ENCODE peak calls at places on chromosomes 1 and 21, in four cellular contexts. K is tibial artery, R is fibroblast of lung, X is heart right ventricle. N is an unnamed sample.

GRCh38 chr1:84163123-84164038 is 19.3 kb downstream of the PRKACB start:
- DNase-seq in K (no peak), R (no peak), X (no peak), N (no peak)

GRCh38 chr1:214205053-214205452 is 75.9 kb upstream of the SMYD2 start:
- DNase-seq in X (no peak), R (no peak), K (no peak), N (no peak)

GRCh38 chr1:223041481-223041880 is 101.6 kb downstream of the TLR5 start:
- DNase-seq in R (no peak), X (no peak), K (no peak), N (no peak)

GRCh38 chr1:59015708-59016107 is 231.9 kb upstream of the JUN start:
- DNase-seq in X (no peak), K (no peak), R (peak; percentile 85), N (no peak)

GRCh38 chr1:203704120-203704519 is 60.9 kb upstream of the LAX1 start:
- DNase-seq in K (no peak), R (no peak), X (no peak), N (no peak)

GRCh38 chr1:80375662-80376061 is 1369.1 kb upstream of the ADGRL4 start:
- DNase-seq in R (peak; percentile 91), X (no peak), K (no peak), N (no peak)

GRCh38 chr1:205493241-205494085 is 11.0 kb upstream of the CDK18 start:
- DNase-seq in K (peak; percentile 44), R (peak; percentile 83), X (no peak), N (peak; percentile 41)

GRCh38 chr1:17865912-17866311 is 110.8 kb downstream of the ACTL8 start:
- DNase-seq in R (peak; percentile 23), X (no peak), K (no peak), N (no peak)

GRCh38 chr1:183544598-183545297 is 45.5 kb downstream of the NCF2 start:
- DNase-seq in K (no peak), R (no peak), X (peak; percentile 10), N (no peak)

GRCh38 chr1:184492543-184492942 is 105.7 kb downstream of the C1orf21 start:
- DNase-seq in K (no peak), R (no peak), X (no peak), N (no peak)

DNA sequence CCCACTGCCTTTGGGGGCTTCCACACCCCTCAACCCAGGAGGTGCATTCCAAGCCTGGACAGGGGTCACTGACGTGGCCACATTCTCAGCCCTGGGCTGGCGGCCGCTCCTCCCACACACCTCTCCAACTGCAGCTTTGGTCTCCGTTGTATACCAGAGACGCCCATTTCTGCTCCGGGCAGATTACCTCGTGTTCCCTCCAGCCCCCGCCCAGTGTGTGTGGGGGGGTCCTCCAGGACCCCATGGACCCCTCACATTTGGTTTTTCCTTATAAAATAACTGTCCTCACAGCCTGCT is 6.1 kb downstream of the RNF223 start:
- DNase-seq in R (no peak), K (no peak), X (no peak), N (no peak)
- H3K4me3 ChIP-seq in R (no peak overlapping the region), K (no peak overlapping the region), X (no peak overlapping the region), N (peak overlapping the region; percentile 80)

GRCh38 chr21:46108827-46109226 is 10.9 kb downstream of the COL6A2 start:
- DNase-seq in X (peak; percentile 0), K (no peak), R (no peak), N (no peak)
- H3K36me3 ChIP-seq in X (peaks cover 21% of the 10 kb centered on the region), K (peaks cover 19% of the 10 kb centered on the region), R (peaks cover 39% of the 10 kb centered on the region), N (peaks cover 6% of the 10 kb centered on the region)

DNA sequence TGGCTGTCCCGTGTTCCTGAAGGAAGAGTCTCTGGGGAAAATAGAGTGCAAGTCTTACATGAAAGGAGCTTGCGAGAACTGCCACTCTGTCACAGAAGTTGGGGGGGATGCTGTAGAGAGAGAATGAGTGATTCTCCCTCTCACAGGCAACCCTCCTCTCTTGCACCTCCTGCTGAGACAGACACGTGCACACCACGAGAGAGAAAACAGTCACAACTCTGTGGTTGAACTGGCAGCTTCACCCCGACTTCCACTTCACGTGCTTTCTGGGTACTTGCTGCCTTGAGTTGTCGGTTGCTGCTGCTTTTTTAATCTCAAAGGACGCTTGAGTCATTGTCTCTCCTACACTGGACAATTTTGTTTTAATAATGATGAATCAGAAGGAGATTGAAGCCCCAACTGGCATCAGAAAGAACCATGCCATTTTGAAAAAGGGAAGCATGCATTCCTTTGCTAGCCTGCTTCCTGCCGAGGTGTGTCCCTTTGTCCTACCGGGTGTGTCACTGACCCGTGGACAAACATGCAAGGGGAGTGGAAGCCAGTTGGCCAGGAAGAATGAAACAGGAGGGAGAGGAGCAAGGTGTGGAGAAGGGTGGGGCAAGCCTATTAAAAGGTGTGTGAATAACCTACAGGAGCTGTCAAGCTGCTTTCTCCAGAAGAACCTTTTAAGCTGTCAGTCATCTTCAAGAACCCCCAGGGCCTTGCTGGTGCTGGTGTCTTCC is 164.2 kb downstream of the CACNA1E start:
- DNase-seq in X (no peak), R (peak; percentile 47), K (no peak), N (no peak)
- H3K4me3 ChIP-seq in X (no peak overlapping the region), R (no peak overlapping the region), K (no peak overlapping the region), N (no peak overlapping the region)

DNA sequence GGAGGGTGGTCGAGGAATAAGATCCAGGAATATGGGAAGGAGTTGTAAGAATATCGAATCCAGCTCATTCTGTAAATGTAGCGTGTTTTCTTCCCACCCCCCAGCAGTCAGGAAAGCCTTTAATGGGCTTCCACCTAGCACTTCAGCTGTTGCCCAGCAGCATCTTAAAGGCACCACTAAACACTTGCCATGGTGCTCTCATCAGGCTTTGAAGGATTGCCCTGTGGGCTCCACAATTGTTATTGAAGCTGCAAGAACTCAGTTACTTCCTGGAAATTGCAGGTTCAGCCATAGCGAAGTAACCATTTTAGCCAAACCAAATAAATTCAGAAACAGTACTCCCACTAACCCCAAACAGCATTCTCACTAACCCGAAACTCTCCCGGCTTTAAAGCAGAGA is 511.2 kb downstream of the PLPP3 start:
- DNase-seq in R (peak; percentile 54), K (no peak), X (no peak), N (no peak)
- H3K36me3 ChIP-seq in R (no peaks in the 10 kb centered on the region), K (no peaks in the 10 kb centered on the region), X (no peaks in the 10 kb centered on the region), N (no peaks in the 10 kb centered on the region)

GRCh38 chr1:244273845-244274619 is 177.7 kb downstream of the ADSS2 start:
- DNase-seq in K (peak; percentile 34), X (peak; percentile 54), R (peak; percentile 100), N (no peak)
- H3K4me3 ChIP-seq in K (peak overlapping the region; percentile 14), X (no peak overlapping the region), R (peak overlapping the region; percentile 31), N (no peak overlapping the region)

GRCh38 chr1:1050577-1051052 is 23.5 kb downstream of the RNF223 start:
- DNase-seq in R (no peak), K (no peak), X (peak; percentile 42), N (no peak)

GRCh38 chr1:1051127-1051810 is 22.8 kb downstream of the RNF223 start:
- DNase-seq in R (no peak), K (no peak), X (no peak), N (peak; percentile 73)

GRCh38 chr1:1048765-1049164 is 25.3 kb downstream of the RNF223 start:
- DNase-seq in K (no peak), X (no peak), R (no peak), N (no peak)

GRCh38 chr1:1047963-1048362 is 26.1 kb downstream of the RNF223 start:
- DNase-seq in K (no peak), X (no peak), R (no peak), N (no peak)

GRCh38 chr1:1049318-1050165 is 24.6 kb downstream of the RNF223 start:
- DNase-seq in X (no peak), R (no peak), K (no peak), N (no peak)
- H3K36me3 ChIP-seq in X (peaks cover 71% of the 10 kb centered on the region), R (peaks cover 7% of the 10 kb centered on the region), K (peaks cover 37% of the 10 kb centered on the region), N (peaks cover 22% of the 10 kb centered on the region)

N was measured in H7.